ENCODE peak calls at places on chromosomes 7 and 10, in ten cellular contexts. One of them, this sample, is unnamed.

GRCh38 chr7:143456992-143457793 is 13.9 kb downstream of the TAS2R60 start:
- DNase-seq in AG08396: peak; percentile 18
- DNase-seq in HuH-7: no peak
- DNase-seq in adrenal gland: no peak
- DNase-seq in NCI-H1092: no peak
- DNase-seq in amniotic stem cell: peak; percentile 16
- DNase-seq in anterior cingulate cortex: no peak
- DNase-seq in stimulated activated CD8-positive, alpha-beta memory T cell treated with anti-CD3 and anti-CD28 coated beads, Interleukin-4, amount 100 ng/mL, for 48 hours: no peak
- DNase-seq in endothelial cell: no peak
- DNase-seq in NCI-H2029: no peak
- DNase-seq in this sample: no peak

GRCh38 chr10:359093-359492 is 223.8 kb downstream of the ZMYND11 start:
- DNase-seq in AG08396: no peak
- DNase-seq in HuH-7: no peak
- DNase-seq in adrenal gland: no peak
- DNase-seq in NCI-H1092: no peak
- DNase-seq in amniotic stem cell: no peak
- DNase-seq in anterior cingulate cortex: peak; percentile 77
- DNase-seq in stimulated activated CD8-positive, alpha-beta memory T cell treated with anti-CD3 and anti-CD28 coated beads, Interleukin-4, amount 100 ng/mL, for 48 hours: no peak
- DNase-seq in endothelial cell: no peak
- DNase-seq in NCI-H2029: no peak
- DNase-seq in this sample: no peak

GRCh38 chr10:13567030-13567429 is 19.7 kb upstream of the PRPF18 start:
- DNase-seq in AG08396: no peak
- DNase-seq in HuH-7: no peak
- DNase-seq in adrenal gland: no peak
- DNase-seq in NCI-H1092: no peak
- DNase-seq in amniotic stem cell: no peak
- DNase-seq in anterior cingulate cortex: no peak
- DNase-seq in stimulated activated CD8-positive, alpha-beta memory T cell treated with anti-CD3 and anti-CD28 coated beads, Interleukin-4, amount 100 ng/mL, for 48 hours: no peak
- DNase-seq in endothelial cell: no peak
- DNase-seq in NCI-H2029: peak; percentile 4
- DNase-seq in this sample: no peak

GRCh38 chr10:27413387-27413786 is 90.7 kb upstream of the RAB18 start:
- DNase-seq in AG08396: no peak
- DNase-seq in HuH-7: no peak
- DNase-seq in adrenal gland: no peak
- DNase-seq in NCI-H1092: no peak
- DNase-seq in amniotic stem cell: no peak
- DNase-seq in anterior cingulate cortex: no peak
- DNase-seq in stimulated activated CD8-positive, alpha-beta memory T cell treated with anti-CD3 and anti-CD28 coated beads, Interleukin-4, amount 100 ng/mL, for 48 hours: no peak
- DNase-seq in endothelial cell: no peak
- DNase-seq in NCI-H2029: no peak
- DNase-seq in this sample: no peak

GRCh38 chr10:10587744-10588393 is 429.8 kb upstream of the CELF2 start:
- DNase-seq in AG08396: no peak
- DNase-seq in HuH-7: no peak
- DNase-seq in adrenal gland: no peak
- DNase-seq in NCI-H1092: no peak
- DNase-seq in amniotic stem cell: no peak
- DNase-seq in anterior cingulate cortex: no peak
- DNase-seq in stimulated activated CD8-positive, alpha-beta memory T cell treated with anti-CD3 and anti-CD28 coated beads, Interleukin-4, amount 100 ng/mL, for 48 hours: no peak
- DNase-seq in endothelial cell: no peak
- DNase-seq in NCI-H2029: no peak
- DNase-seq in this sample: no peak

GRCh38 chr10:72009430-72010081 is 45.4 kb downstream of the CHST3 start:
- DNase-seq in AG08396: peak; percentile 93
- DNase-seq in HuH-7: no peak
- DNase-seq in adrenal gland: peak; percentile 86
- DNase-seq in NCI-H1092: peak; percentile 5
- DNase-seq in amniotic stem cell: peak; percentile 89
- DNase-seq in anterior cingulate cortex: peak; percentile 76
- DNase-seq in stimulated activated CD8-positive, alpha-beta memory T cell treated with anti-CD3 and anti-CD28 coated beads, Interleukin-4, amount 100 ng/mL, for 48 hours: no peak
- DNase-seq in endothelial cell: peak; percentile 49
- DNase-seq in NCI-H2029: peak; percentile 25
- DNase-seq in this sample: no peak

GRCh38 chr10:69965086-69965485 is 87.6 kb upstream of the MACROH2A2 start:
- DNase-seq in AG08396: no peak
- DNase-seq in HuH-7: no peak
- DNase-seq in adrenal gland: no peak
- DNase-seq in NCI-H1092: no peak
- DNase-seq in amniotic stem cell: no peak
- DNase-seq in anterior cingulate cortex: no peak
- DNase-seq in stimulated activated CD8-positive, alpha-beta memory T cell treated with anti-CD3 and anti-CD28 coated beads, Interleukin-4, amount 100 ng/mL, for 48 hours: no peak
- DNase-seq in endothelial cell: no peak
- DNase-seq in NCI-H2029: peak; percentile 12
- DNase-seq in this sample: no peak

GRCh38 chr7:50278120-50278519 is 26.4 kb upstream of the IKZF1 start:
- DNase-seq in AG08396: no peak
- DNase-seq in HuH-7: no peak
- DNase-seq in adrenal gland: no peak
- DNase-seq in NCI-H1092: no peak
- DNase-seq in amniotic stem cell: no peak
- DNase-seq in anterior cingulate cortex: no peak
- DNase-seq in stimulated activated CD8-positive, alpha-beta memory T cell treated with anti-CD3 and anti-CD28 coated beads, Interleukin-4, amount 100 ng/mL, for 48 hours: no peak
- DNase-seq in endothelial cell: no peak
- DNase-seq in NCI-H2029: no peak
- DNase-seq in this sample: no peak

GRCh38 chr7:115724400-115725056 is 306.0 kb downstream of the TFEC start:
- DNase-seq in AG08396: no peak
- DNase-seq in HuH-7: no peak
- DNase-seq in adrenal gland: no peak
- DNase-seq in NCI-H1092: peak; percentile 95
- DNase-seq in amniotic stem cell: no peak
- DNase-seq in anterior cingulate cortex: no peak
- DNase-seq in stimulated activated CD8-positive, alpha-beta memory T cell treated with anti-CD3 and anti-CD28 coated beads, Interleukin-4, amount 100 ng/mL, for 48 hours: no peak
- DNase-seq in endothelial cell: no peak
- DNase-seq in NCI-H2029: peak; percentile 64
- DNase-seq in this sample: no peak

GRCh38 chr10:15325243-15326002 is 45.7 kb downstream of the FAM171A1 start:
- DNase-seq in AG08396: no peak
- DNase-seq in HuH-7: no peak
- DNase-seq in adrenal gland: peak; percentile 17
- DNase-seq in NCI-H1092: no peak
- DNase-seq in amniotic stem cell: no peak
- DNase-seq in anterior cingulate cortex: no peak
- DNase-seq in stimulated activated CD8-positive, alpha-beta memory T cell treated with anti-CD3 and anti-CD28 coated beads, Interleukin-4, amount 100 ng/mL, for 48 hours: no peak
- DNase-seq in endothelial cell: peak; percentile 20
- DNase-seq in NCI-H2029: no peak
- DNase-seq in this sample: no peak

GRCh38 chr7:77327067-77327931 is 88.8 kb downstream of the GSAP start:
- DNase-seq in AG08396: peak; percentile 61
- DNase-seq in HuH-7: peak; percentile 34
- DNase-seq in adrenal gland: peak; percentile 45
- DNase-seq in NCI-H1092: no peak
- DNase-seq in amniotic stem cell: no peak
- DNase-seq in anterior cingulate cortex: no peak
- DNase-seq in stimulated activated CD8-positive, alpha-beta memory T cell treated with anti-CD3 and anti-CD28 coated beads, Interleukin-4, amount 100 ng/mL, for 48 hours: no peak
- DNase-seq in endothelial cell: no peak
- DNase-seq in NCI-H2029: peak; percentile 48
- DNase-seq in this sample: no peak

GRCh38 chr10:3043512-3044368 is 23.6 kb upstream of the PFKP start:
- DNase-seq in AG08396: peak; percentile 82
- DNase-seq in HuH-7: peak; percentile 78
- DNase-seq in adrenal gland: peak; percentile 68
- DNase-seq in NCI-H1092: peak; percentile 50
- DNase-seq in amniotic stem cell: peak; percentile 76
- DNase-seq in anterior cingulate cortex: peak; percentile 13
- DNase-seq in stimulated activated CD8-positive, alpha-beta memory T cell treated with anti-CD3 and anti-CD28 coated beads, Interleukin-4, amount 100 ng/mL, for 48 hours: peak; percentile 59
- DNase-seq in endothelial cell: peak; percentile 63
- DNase-seq in NCI-H2029: peak; percentile 71
- DNase-seq in this sample: peak; percentile 63

GRCh38 chr10:19412531-19412930 is 363.9 kb downstream of the MALRD1 start:
- DNase-seq in AG08396: peak; percentile 2
- DNase-seq in HuH-7: peak; percentile 20
- DNase-seq in adrenal gland: peak; percentile 19
- DNase-seq in NCI-H1092: no peak
- DNase-seq in amniotic stem cell: no peak
- DNase-seq in anterior cingulate cortex: no peak
- DNase-seq in stimulated activated CD8-positive, alpha-beta memory T cell treated with anti-CD3 and anti-CD28 coated beads, Interleukin-4, amount 100 ng/mL, for 48 hours: no peak
- DNase-seq in endothelial cell: peak; percentile 19
- DNase-seq in NCI-H2029: no peak
- DNase-seq in this sample: no peak

GRCh38 chr7:37642028-37642540 is 41.5 kb upstream of the GPR141 start:
- DNase-seq in AG08396: no peak
- DNase-seq in HuH-7: no peak
- DNase-seq in adrenal gland: no peak
- DNase-seq in NCI-H1092: no peak
- DNase-seq in amniotic stem cell: no peak
- DNase-seq in anterior cingulate cortex: no peak
- DNase-seq in stimulated activated CD8-positive, alpha-beta memory T cell treated with anti-CD3 and anti-CD28 coated beads, Interleukin-4, amount 100 ng/mL, for 48 hours: no peak
- DNase-seq in endothelial cell: no peak
- DNase-seq in NCI-H2029: no peak
- DNase-seq in this sample: no peak

GRCh38 chr7:149529136-149529718 is 31.6 kb upstream of the ZNF746 start:
- DNase-seq in AG08396: no peak
- DNase-seq in HuH-7: no peak
- DNase-seq in adrenal gland: no peak
- DNase-seq in NCI-H1092: no peak
- DNase-seq in amniotic stem cell: no peak
- DNase-seq in anterior cingulate cortex: no peak
- DNase-seq in stimulated activated CD8-positive, alpha-beta memory T cell treated with anti-CD3 and anti-CD28 coated beads, Interleukin-4, amount 100 ng/mL, for 48 hours: no peak
- DNase-seq in endothelial cell: no peak
- DNase-seq in NCI-H2029: no peak
- DNase-seq in this sample: no peak

GRCh38 chr7:94698275-94698674 is 42.3 kb upstream of the SGCE start:
- DNase-seq in AG08396: peak; percentile 43
- DNase-seq in HuH-7: no peak
- DNase-seq in adrenal gland: no peak
- DNase-seq in NCI-H1092: no peak
- DNase-seq in amniotic stem cell: peak; percentile 9
- DNase-seq in anterior cingulate cortex: no peak
- DNase-seq in stimulated activated CD8-positive, alpha-beta memory T cell treated with anti-CD3 and anti-CD28 coated beads, Interleukin-4, amount 100 ng/mL, for 48 hours: no peak
- DNase-seq in endothelial cell: no peak
- DNase-seq in NCI-H2029: no peak
- DNase-seq in this sample: no peak

GRCh38 chr10:30422981-30423654 is 10.9 kb upstream of the MAP3K8 start:
- DNase-seq in AG08396: peak; percentile 84
- DNase-seq in HuH-7: no peak
- DNase-seq in adrenal gland: peak; percentile 46
- DNase-seq in NCI-H1092: no peak
- DNase-seq in amniotic stem cell: peak; percentile 36
- DNase-seq in anterior cingulate cortex: no peak
- DNase-seq in stimulated activated CD8-positive, alpha-beta memory T cell treated with anti-CD3 and anti-CD28 coated beads, Interleukin-4, amount 100 ng/mL, for 48 hours: no peak
- DNase-seq in endothelial cell: peak; percentile 28
- DNase-seq in NCI-H2029: no peak
- DNase-seq in this sample: no peak

This sample was measured in natural killer cell treated with Interleukin-12 subunit alpha and Interleukin-12 subunit beta and Interleukin-15 and Interleukin-18, amount 100 ng/mL, for 72 hours.